ENCODE peak calls at places on chromosomes 11 and 22, in eight cellular contexts. O, K, T, Y, I, F, E and U are unnamed samples.
A peak's percentile ranks its signal among the peaks of the same experiment; 100 is the strongest.

GRCh38 chr11:64868904-64869570 is 9.4 kb downstream of the EHD1 start:
- DNase-seq in O (no peak), K (peak; percentile 79), T (no peak), Y (peak; percentile 51), I (peak; percentile 65), F (no peak), E (peak; percentile 48), U (peak; percentile 90)

GRCh38 chr11:124301482-124301881 is 12.3 kb downstream of the OR8D1 start:
- DNase-seq in O (no peak), K (no peak), T (no peak), Y (no peak), I (no peak), F (no peak), E (no peak), U (peak; percentile 81)

GRCh38 chr11:75498556-75499255 is 27.0 kb downstream of the GDPD5 start:
- DNase-seq in O (no peak), K (no peak), T (no peak), Y (no peak), I (no peak), F (no peak), E (no peak), U (peak; percentile 62)

GRCh38 chr22:45503816-45504702 is 1.4 kb downstream of the FBLN1 start:
- DNase-seq in O (no peak), K (peak; percentile 50), T (peak; percentile 66), Y (no peak), I (no peak), F (no peak), E (no peak), U (peak; percentile 55)

GRCh38 chr11:134272381-134273316 is 3.5 kb upstream of the GLB1L3 start:
- DNase-seq in O (no peak), K (no peak), T (no peak), Y (peak; percentile 84), I (peak; percentile 56), F (no peak), E (no peak), U (peak; percentile 40)

GRCh38 chr22:18119409-18120110 is 9.0 kb downstream of the TUBA8 start:
- DNase-seq in O (no peak), K (no peak), T (no peak), Y (no peak), I (no peak), F (no peak), E (no peak), U (no peak)

GRCh38 chr11:11486423-11486822 is 133.4 kb upstream of the CSNK2A3 start:
- DNase-seq in O (no peak), K (no peak), T (no peak), Y (no peak), I (no peak), F (no peak), E (no peak), U (no peak)

GRCh38 chr22:19607198-19608113 is 83.2 kb upstream of the CLDN5 start:
- DNase-seq in O (no peak), K (no peak), T (no peak), Y (no peak), I (no peak), F (no peak), E (no peak), U (no peak)

GRCh38 chr11:15735711-15736110 is 620.6 kb downstream of the SOX6 start:
- DNase-seq in O (no peak), K (no peak), T (no peak), Y (no peak), I (no peak), F (no peak), E (no peak), U (no peak)

GRCh38 chr11:72740562-72741428 is 11.4 kb downstream of the ARAP1 start:
- DNase-seq in O (no peak), K (no peak), T (no peak), Y (no peak), I (no peak), F (no peak), E (no peak), U (no peak)

GRCh38 chr11:105619556-105619955 is 9.7 kb downstream of the GRIA4 start:
- DNase-seq in O (no peak), K (no peak), T (no peak), Y (no peak), I (no peak), F (no peak), E (no peak), U (no peak)

GRCh38 chr11:66593650-66594049 is 665 bp downstream of the CCS start:
- DNase-seq in O (no peak), K (no peak), T (no peak), Y (no peak), I (no peak), F (no peak), E (no peak), U (no peak)

GRCh38 chr22:30017824-30018223 is 62.4 kb upstream of the HORMAD2 start:
- DNase-seq in O (no peak), K (no peak), T (no peak), Y (no peak), I (no peak), F (no peak), E (no peak), U (no peak)

GRCh38 chr11:129695543-129696308 is 119.9 kb upstream of the TMEM45B start:
- DNase-seq in O (peak; percentile 25), K (peak; percentile 31), T (peak; percentile 61), Y (peak; percentile 93), I (peak; percentile 85), F (no peak), E (peak; percentile 42), U (peak; percentile 16)

GRCh38 chr11:17721242-17721999 is 2.0 kb downstream of the MYOD1 start:
- DNase-seq in O (no peak), K (no peak), T (no peak), Y (no peak), I (no peak), F (no peak), E (no peak), U (no peak)

GRCh38 chr11:126543691-126544090 is 188.2 kb downstream of the ST3GAL4 start:
- DNase-seq in O (no peak), K (no peak), T (no peak), Y (no peak), I (no peak), F (no peak), E (no peak), U (no peak)

GRCh38 chr22:30308518-30309230 is 18.1 kb downstream of the TBC1D10A start:
- DNase-seq in O (no peak), K (no peak), T (no peak), Y (no peak), I (no peak), F (no peak), E (no peak), U (no peak)

GRCh38 chr11:34907934-34908593 is 8.1 kb downstream of the APIP start:
- DNase-seq in O (no peak), K (no peak), T (no peak), Y (no peak), I (no peak), F (no peak), E (no peak), U (no peak)

GRCh38 chr11:65978391-65979238 is 17.1 kb downstream of the SART1 start:
- DNase-seq in O (no peak), K (no peak), T (no peak), Y (no peak), I (no peak), F (no peak), E (no peak), U (no peak)

GRCh38 chr11:104151404-104152204 is 12.3 kb downstream of the PDGFD start:
- DNase-seq in O (no peak), K (no peak), T (peak; percentile 5), Y (peak; percentile 26), I (no peak), F (no peak), E (no peak), U (peak; percentile 34)

GRCh38 chr11:102287963-102288744 is 29.1 kb upstream of the BIRC3 start:
- DNase-seq in O (no peak), K (peak; percentile 77), T (peak; percentile 83), Y (peak; percentile 94), I (peak; percentile 88), F (no peak), E (no peak), U (peak; percentile 88)

GRCh38 chr11:70240337-70240736 is 30.2 kb upstream of the PPFIA1 start:
- DNase-seq in O (no peak), K (no peak), T (no peak), Y (no peak), I (no peak), F (no peak), E (no peak), U (no peak)

GRCh38 chr11:117705866-117706265 is 91.2 kb downstream of the DSCAML1 start:
- DNase-seq in O (no peak), K (no peak), T (no peak), Y (peak; percentile 96), I (no peak), F (no peak), E (no peak), U (no peak)

GRCh38 chr11:62747475-62748160 is 6.3 kb downstream of the ZBTB3 start:
- DNase-seq in O (no peak), K (no peak), T (no peak), Y (peak; percentile 88), I (no peak), F (no peak), E (no peak), U (no peak)

GRCh38 chr11:44505591-44506054 is 59.8 kb upstream of the CD82 start:
- DNase-seq in O (no peak), K (peak; percentile 81), T (no peak), Y (no peak), I (no peak), F (no peak), E (no peak), U (peak; percentile 47)

GRCh38 chr11:77883775-77884174 is 62.8 kb downstream of the AAMDC start:
- DNase-seq in O (no peak), K (no peak), T (no peak), Y (no peak), I (no peak), F (no peak), E (no peak), U (no peak)

GRCh38 chr11:118748056-118748455 is 42.9 kb downstream of the DDX6 start:
- DNase-seq in O (no peak), K (no peak), T (no peak), Y (no peak), I (no peak), F (no peak), E (no peak), U (no peak)